ENCODE peak calls at places on chromosomes 11 and 22, in five cellular contexts. One of them, this sample, is unnamed. For H3K27me3, the result is how much of the 10 kb centered on the place peaks cover.

GRCh38 chr22:23381661-23382427 is 198.2 kb downstream of the IGLL1 start:
- DNase-seq in fibroblast of lung: no peak
- DNase-seq in dorsolateral prefrontal cortex: no peak
- DNase-seq in esophagus squamous epithelium: no peak
- DNase-seq in A673: no peak
- DNase-seq in this sample: no peak

GRCh38 chr11:119853581-119854360 is 124.8 kb upstream of the NECTIN1 start:
- DNase-seq in fibroblast of lung: no peak
- DNase-seq in A673: no peak
- DNase-seq in esophagus squamous epithelium: no peak
- DNase-seq in dorsolateral prefrontal cortex: no peak
- DNase-seq in this sample: no peak

GRCh38 chr22:47144076-47144765 is 381.8 kb downstream of the TBC1D22A start:
- DNase-seq in fibroblast of lung: no peak
- DNase-seq in esophagus squamous epithelium: no peak
- DNase-seq in A673: no peak
- DNase-seq in dorsolateral prefrontal cortex: no peak
- DNase-seq in this sample: no peak

GRCh38 chr11:19493446-19493845 is 219.2 kb upstream of the NAV2 start:
- DNase-seq in dorsolateral prefrontal cortex: no peak
- DNase-seq in esophagus squamous epithelium: no peak
- DNase-seq in fibroblast of lung: no peak
- DNase-seq in A673: no peak
- DNase-seq in this sample: no peak

GRCh38 chr11:35623708-35624168 is 5.5 kb downstream of the FJX1 start:
- DNase-seq in A673: no peak
- DNase-seq in fibroblast of lung: peak
- DNase-seq in esophagus squamous epithelium: no peak
- DNase-seq in dorsolateral prefrontal cortex: no peak
- DNase-seq in this sample: no peak

GRCh38 chr11:64007160-64007628 is 21.0 kb downstream of the OTUB1 start:
- DNase-seq in esophagus squamous epithelium: no peak
- DNase-seq in fibroblast of lung: peak
- DNase-seq in dorsolateral prefrontal cortex: no peak
- DNase-seq in A673: peak
- DNase-seq in this sample: no peak

GRCh38 chr11:35427158-35427557 is 7.8 kb upstream of the SLC1A2 start:
- DNase-seq in dorsolateral prefrontal cortex: no peak
- DNase-seq in esophagus squamous epithelium: no peak
- DNase-seq in fibroblast of lung: peak
- DNase-seq in A673: no peak
- DNase-seq in this sample: no peak

GRCh38 chr11:57340228-57340627 is 2.1 kb downstream of the P2RX3 start:
- DNase-seq in fibroblast of lung: no peak
- DNase-seq in esophagus squamous epithelium: no peak
- DNase-seq in dorsolateral prefrontal cortex: no peak
- DNase-seq in A673: peak
- DNase-seq in this sample: no peak

GRCh38 chr11:73141309-73142127 is 600 bp downstream of the FCHSD2 start:
- DNase-seq in esophagus squamous epithelium: no peak
- DNase-seq in A673: peak
- DNase-seq in dorsolateral prefrontal cortex: peak
- DNase-seq in fibroblast of lung: peak
- DNase-seq in this sample: peak

GRCh38 chr22:50683086-50683993 is 10.7 kb downstream of the SHANK3 start:
- DNase-seq in A673: no peak
- DNase-seq in esophagus squamous epithelium: no peak
- DNase-seq in dorsolateral prefrontal cortex: no peak
- DNase-seq in fibroblast of lung: no peak
- DNase-seq in this sample: no peak

GRCh38 chr11:86091566-86091965 is 22.7 kb upstream of the PICALM start:
- DNase-seq in esophagus squamous epithelium: no peak
- DNase-seq in dorsolateral prefrontal cortex: no peak
- DNase-seq in A673: no peak
- DNase-seq in fibroblast of lung: peak
- DNase-seq in this sample: no peak

GRCh38 chr22:19525666-19526065 is 1.5 kb upstream of the CLDN5 start:
- DNase-seq in A673: no peak
- DNase-seq in dorsolateral prefrontal cortex: peak
- DNase-seq in esophagus squamous epithelium: no peak
- DNase-seq in fibroblast of lung: no peak
- DNase-seq in this sample: no peak

GRCh38 chr22:38569972-38570840 is at the start of gene DMC1:
- DNase-seq in fibroblast of lung: peak
- DNase-seq in dorsolateral prefrontal cortex: peak
- DNase-seq in esophagus squamous epithelium: peak
- DNase-seq in A673: peak
- DNase-seq in this sample: peak

GRCh38 chr11:100550910-100551309 is 136.2 kb upstream of the ARHGAP42 start:
- DNase-seq in A673: peak
- DNase-seq in esophagus squamous epithelium: no peak
- DNase-seq in fibroblast of lung: no peak
- DNase-seq in dorsolateral prefrontal cortex: no peak
- DNase-seq in this sample: no peak

GRCh38 chr11:107679255-107680024 is 32.4 kb downstream of the SLN start:
- DNase-seq in dorsolateral prefrontal cortex: no peak
- DNase-seq in A673: no peak
- DNase-seq in fibroblast of lung: no peak
- DNase-seq in esophagus squamous epithelium: no peak
- DNase-seq in this sample: no peak

GRCh38 chr11:99682646-99683045 is 661.9 kb downstream of the CNTN5 start:
- DNase-seq in fibroblast of lung: no peak
- DNase-seq in esophagus squamous epithelium: no peak
- DNase-seq in A673: no peak
- DNase-seq in dorsolateral prefrontal cortex: no peak
- DNase-seq in this sample: no peak

GRCh38 chr11:125036933-125037332 is 26.2 kb upstream of the SLC37A2 start:
- DNase-seq in dorsolateral prefrontal cortex: no peak
- DNase-seq in A673: peak
- DNase-seq in esophagus squamous epithelium: no peak
- DNase-seq in fibroblast of lung: peak
- DNase-seq in this sample: no peak

GRCh38 chr11:108697872-108698473 is 33.1 kb downstream of the DDX10 start:
- DNase-seq in fibroblast of lung: peak
- DNase-seq in esophagus squamous epithelium: no peak
- DNase-seq in dorsolateral prefrontal cortex: peak
- DNase-seq in A673: peak
- DNase-seq in this sample: no peak

GRCh38 chr22:43319661-43320486 is 23.3 kb downstream of the SCUBE1 start:
- DNase-seq in fibroblast of lung: no peak
- DNase-seq in A673: no peak
- DNase-seq in esophagus squamous epithelium: no peak
- DNase-seq in dorsolateral prefrontal cortex: no peak
- DNase-seq in this sample: no peak

GRCh38 chr22:27420186-27420816 is 381.3 kb downstream of the MN1 start:
- DNase-seq in esophagus squamous epithelium: no peak
- DNase-seq in dorsolateral prefrontal cortex: no peak
- DNase-seq in fibroblast of lung: peak
- DNase-seq in A673: no peak
- DNase-seq in this sample: no peak

GRCh38 chr22:20567371-20567847 is 60.0 kb downstream of the MED15 start:
- DNase-seq in A673: no peak
- DNase-seq in fibroblast of lung: no peak
- DNase-seq in esophagus squamous epithelium: no peak
- DNase-seq in dorsolateral prefrontal cortex: no peak
- DNase-seq in this sample: no peak

GRCh38 chr22:20566420-20567260 is 59.2 kb downstream of the MED15 start:
- DNase-seq in fibroblast of lung: peak
- DNase-seq in A673: no peak
- DNase-seq in dorsolateral prefrontal cortex: no peak
- DNase-seq in esophagus squamous epithelium: no peak
- DNase-seq in this sample: no peak

GRCh38 chr22:20568502-20569058 is 61.2 kb downstream of the MED15 start:
- DNase-seq in A673: no peak
- DNase-seq in dorsolateral prefrontal cortex: no peak
- DNase-seq in fibroblast of lung: no peak
- DNase-seq in esophagus squamous epithelium: no peak
- DNase-seq in this sample: no peak

GRCh38 chr22:20569059-20570058 is 61.9 kb downstream of the MED15 start:
- DNase-seq in A673: no peak
- DNase-seq in dorsolateral prefrontal cortex: peak
- DNase-seq in fibroblast of lung: peak
- DNase-seq in esophagus squamous epithelium: no peak
- DNase-seq in this sample: peak

DNA sequence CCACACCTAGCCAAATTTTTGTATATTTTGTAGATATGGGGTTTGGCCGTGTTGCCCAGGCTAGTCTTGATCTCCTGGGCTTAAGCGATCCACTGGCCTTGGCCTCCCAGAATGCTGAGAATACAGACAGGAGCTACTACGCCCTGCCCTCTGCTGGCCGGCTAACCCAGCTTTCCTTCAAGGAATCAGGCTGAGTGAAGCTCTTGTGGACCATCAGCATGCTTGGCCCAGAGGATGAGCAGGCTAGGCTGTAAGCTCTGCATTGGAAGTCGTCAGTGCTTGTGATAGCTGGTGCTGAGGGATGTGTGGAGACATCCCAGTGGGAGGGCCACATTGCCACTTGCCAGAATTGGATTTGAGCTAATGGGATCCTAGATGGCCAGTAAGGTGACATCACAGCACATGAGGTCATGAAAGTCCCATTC is 60.6 kb downstream of the MED15 start:
- DNase-seq in dorsolateral prefrontal cortex: no peak
- DNase-seq in A673: no peak
- DNase-seq in fibroblast of lung: peak
- DNase-seq in esophagus squamous epithelium: no peak
- DNase-seq in this sample: no peak
- TF ChIP-seq CTCF in dorsolateral prefrontal cortex: no peak
- TF ChIP-seq CTCF in A673: peak
- TF ChIP-seq CTCF in fibroblast of lung: peak
- TF ChIP-seq CTCF in esophagus squamous epithelium: no peak
- TF ChIP-seq CTCF in this sample: peak

GRCh38 chr22:46068176-46068907 is 82.0 kb upstream of the PPARA start:
- DNase-seq in A673: peak
- DNase-seq in esophagus squamous epithelium: no peak
- DNase-seq in fibroblast of lung: no peak
- DNase-seq in dorsolateral prefrontal cortex: no peak
- DNase-seq in this sample: no peak

GRCh38 chr22:46070215-46070721 is 80.1 kb upstream of the PPARA start:
- DNase-seq in fibroblast of lung: peak
- DNase-seq in esophagus squamous epithelium: no peak
- DNase-seq in A673: peak
- DNase-seq in dorsolateral prefrontal cortex: peak
- DNase-seq in this sample: peak

GRCh38 chr22:46068908-46069481 is 81.3 kb upstream of the PPARA start:
- DNase-seq in dorsolateral prefrontal cortex: peak
- DNase-seq in esophagus squamous epithelium: no peak
- DNase-seq in fibroblast of lung: peak
- DNase-seq in A673: peak
- DNase-seq in this sample: peak

GRCh38 chr22:46070722-46071450 is 79.4 kb upstream of the PPARA start:
- DNase-seq in fibroblast of lung: peak
- DNase-seq in esophagus squamous epithelium: no peak
- DNase-seq in dorsolateral prefrontal cortex: peak
- DNase-seq in A673: peak
- DNase-seq in this sample: peak

DNA sequence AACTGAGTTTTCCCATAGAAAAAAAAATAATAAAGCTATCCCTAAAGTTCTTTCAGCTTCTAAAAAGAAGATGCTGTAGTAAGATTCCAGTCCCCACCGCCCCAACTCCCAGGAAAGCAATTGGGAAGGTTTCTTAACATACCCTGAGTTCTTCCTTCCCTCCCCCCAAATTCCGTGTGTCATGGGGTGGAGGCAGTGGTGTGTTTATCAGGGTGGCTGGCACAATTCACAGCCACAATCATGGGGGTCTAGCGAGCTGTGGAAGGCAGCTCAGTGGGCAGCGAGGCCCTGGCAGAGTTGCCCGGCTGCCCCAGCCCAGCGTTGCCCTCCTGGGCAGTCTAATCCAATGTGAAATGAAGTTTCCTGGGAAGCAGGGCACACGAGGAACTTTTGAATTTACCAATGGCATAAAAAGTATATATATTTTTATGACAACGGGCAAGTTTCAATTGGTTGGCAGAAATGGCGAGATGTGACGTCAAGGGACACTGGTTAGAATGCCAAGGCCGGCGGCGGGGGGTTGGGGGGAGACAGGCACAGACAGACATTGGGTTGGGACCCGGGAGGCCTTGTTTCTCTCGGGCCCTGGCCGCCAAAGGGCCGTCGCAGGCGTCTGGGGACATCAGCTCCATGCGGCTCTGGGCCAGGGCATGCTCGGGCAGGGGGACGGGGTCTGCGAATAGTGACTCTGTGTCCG is 80.7 kb upstream of the PPARA start:
- DNase-seq in A673: peak
- DNase-seq in fibroblast of lung: peak
- DNase-seq in esophagus squamous epithelium: no peak
- DNase-seq in dorsolateral prefrontal cortex: peak
- DNase-seq in this sample: peak
- H3K27me3 ChIP-seq in A673: under half
- H3K27me3 ChIP-seq in fibroblast of lung: under half
- H3K27me3 ChIP-seq in esophagus squamous epithelium: under half
- H3K27me3 ChIP-seq in dorsolateral prefrontal cortex: under half
- H3K27me3 ChIP-seq in this sample: under half

GRCh38 chr22:25623851-25624250 is 59.4 kb downstream of the GRK3 start:
- DNase-seq in fibroblast of lung: no peak
- DNase-seq in A673: no peak
- DNase-seq in esophagus squamous epithelium: no peak
- DNase-seq in dorsolateral prefrontal cortex: no peak
- DNase-seq in this sample: no peak
- H3K27ac ChIP-seq in fibroblast of lung: no peak
- H3K27ac ChIP-seq in A673: no peak
- H3K27ac ChIP-seq in esophagus squamous epithelium: no peak
- H3K27ac ChIP-seq in dorsolateral prefrontal cortex: no peak
- H3K27ac ChIP-seq in this sample: no peak

GRCh38 chr22:36563898-36564297 is 34.9 kb upstream of the EIF3D start:
- DNase-seq in A673: no peak
- DNase-seq in esophagus squamous epithelium: no peak
- DNase-seq in dorsolateral prefrontal cortex: no peak
- DNase-seq in fibroblast of lung: no peak
- DNase-seq in this sample: no peak

GRCh38 chr22:36564422-36565151 is 35.6 kb upstream of the EIF3D start:
- DNase-seq in A673: no peak
- DNase-seq in dorsolateral prefrontal cortex: no peak
- DNase-seq in fibroblast of lung: no peak
- DNase-seq in esophagus squamous epithelium: no peak
- DNase-seq in this sample: no peak

GRCh38 chr22:36562261-36562835 is 33.4 kb upstream of the EIF3D start:
- DNase-seq in esophagus squamous epithelium: no peak
- DNase-seq in A673: no peak
- DNase-seq in dorsolateral prefrontal cortex: no peak
- DNase-seq in fibroblast of lung: peak
- DNase-seq in this sample: no peak

GRCh38 chr22:36563444-36563843 is 34.5 kb upstream of the EIF3D start:
- DNase-seq in esophagus squamous epithelium: no peak
- DNase-seq in A673: no peak
- DNase-seq in dorsolateral prefrontal cortex: no peak
- DNase-seq in fibroblast of lung: no peak
- DNase-seq in this sample: no peak

DNA sequence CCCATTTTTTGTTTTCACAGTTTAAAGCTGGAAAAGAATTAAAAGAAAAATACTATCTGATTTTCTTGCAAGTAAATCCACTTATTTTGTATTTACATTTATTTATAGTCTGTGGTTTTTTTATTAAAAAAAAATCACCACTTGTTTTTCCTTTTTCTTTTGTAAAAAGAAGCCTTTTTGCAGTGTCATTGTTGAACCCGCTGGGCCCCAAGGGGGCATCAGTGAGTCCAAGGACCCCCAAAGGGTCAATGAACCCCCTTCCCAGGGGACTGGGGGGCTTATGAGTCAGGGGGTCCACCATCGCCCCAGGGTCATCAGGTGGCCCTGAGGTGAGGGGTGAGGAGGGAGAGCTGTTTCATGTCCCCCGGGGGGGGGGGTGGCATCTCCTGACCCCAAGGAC is 34.0 kb upstream of the EIF3D start:
- DNase-seq in dorsolateral prefrontal cortex: no peak
- DNase-seq in fibroblast of lung: no peak
- DNase-seq in esophagus squamous epithelium: no peak
- DNase-seq in A673: no peak
- DNase-seq in this sample: no peak
- TF ChIP-seq CTCF in dorsolateral prefrontal cortex: no peak
- TF ChIP-seq CTCF in fibroblast of lung: no peak
- TF ChIP-seq CTCF in esophagus squamous epithelium: no peak
- TF ChIP-seq CTCF in A673: peak
- TF ChIP-seq CTCF in this sample: no peak